ENCODE peak calls at places on chromosomes 4 and X, in eight cellular contexts. D is hypothalamus; G is NCI-H82; T is stimulated activated CD4-positive, alpha-beta T cell treated with anti-CD3 and anti-CD28 coated beads, TNF-alpha, amount 100 ng/mL, for 24 hours; I is aorta; H is NCI-H1092; F is GM03348; J is GM23248. R is an unnamed sample.

GRCh38 chr4:20922962-20923361 is 222.7 kb downstream of the PACRGL start:
- DNase-seq in D (no peak), G (no peak), T (no peak), I (no peak), H (no peak), F (no peak), J (no peak), R (no peak)

GRCh38 chr4:125231661-125232060 is 83.1 kb upstream of the FAT4 start:
- DNase-seq in D (no peak), G (no peak), T (no peak), I (no peak), H (no peak), F (no peak), J (peak), R (no peak)

GRCh38 chr4:170269950-170270349 is 180.2 kb upstream of the AADAT start:
- DNase-seq in D (no peak), G (no peak), T (no peak), I (no peak), H (no peak), F (no peak), J (no peak), R (no peak)

GRCh38 chr4:2697995-2698414 is 58.1 kb downstream of the TNIP2 start:
- DNase-seq in D (no peak), G (no peak), T (no peak), I (no peak), H (no peak), F (no peak), J (no peak), R (no peak)

GRCh38 chr4:9952415-9952950 is 68.8 kb downstream of the SLC2A9 start:
- DNase-seq in D (no peak), G (no peak), T (no peak), I (no peak), H (no peak), F (no peak), J (no peak), R (no peak)

GRCh38 chr4:155025762-155026457 is 182.5 kb upstream of the NPY2R start:
- DNase-seq in D (no peak), G (peak), T (no peak), I (peak), H (no peak), F (no peak), J (peak), R (no peak)

GRCh38 chrX:31036895-31037294 is 34.9 kb downstream of the FTHL17 start:
- DNase-seq in D (no peak), G (peak), T (no peak), I (peak), H (peak), F (peak), J (peak), R (no peak)

GRCh38 chr4:130559268-130559667 is 1463.3 kb downstream of the C4orf33 start:
- DNase-seq in D (no peak), G (peak), T (no peak), I (no peak), H (no peak), F (no peak), J (no peak), R (no peak)

GRCh38 chrX:140050906-140051305 is 85.6 kb upstream of the CXorf66 start:
- DNase-seq in D (no peak), G (peak), T (no peak), I (no peak), H (no peak), F (peak), J (peak), R (no peak)